ENCODE peak calls at places on chromosomes 13 and 19, in nine cellular contexts. L is astrocyte of the cerebellum; R is activated CD4-positive, alpha-beta T cell treated with anti-CD3 and anti-CD28 coated beads for 1 hour; C is neuronal stem cell; B is EL; Q is GDM1; D is left colon; E is endothelial cell; F is NCI-H2029 treated with DMSO at 0.1 percent for 48 hours. W is an unnamed sample.

GRCh38 chr19:12052057-12052570 is 647 bp downstream of the ZNF878 start:
- DNase-seq in L (no peak), R (no peak), C (no peak), B (peak; percentile 46), Q (no peak), D (no peak), E (no peak), F (no peak), W (no peak)

GRCh38 chr19:47445937-47446402 is 25.7 kb downstream of the SLC8A2 start:
- DNase-seq in L (no peak), R (peak; percentile 80), C (no peak), B (peak; percentile 32), Q (peak; percentile 62), D (peak; percentile 48), E (peak; percentile 62), F (peak; percentile 16), W (no peak)

GRCh38 chr13:23414682-23415081 is 18.8 kb downstream of the SACS start:
- DNase-seq in L (no peak), R (no peak), C (no peak), B (no peak), Q (no peak), D (no peak), E (no peak), F (no peak), W (no peak)

GRCh38 chr19:58381460-58382220 is 810 bp upstream of the ZNF837 start:
- DNase-seq in L (no peak), R (no peak), C (no peak), B (no peak), Q (no peak), D (no peak), E (no peak), F (no peak), W (no peak)

GRCh38 chr19:39166571-39167391 is 30.0 kb upstream of the NCCRP1 start:
- DNase-seq in L (no peak), R (no peak), C (no peak), B (no peak), Q (no peak), D (peak; percentile 88), E (no peak), F (peak; percentile 19), W (no peak)

GRCh38 chr19:12834418-12834943 is at the start of gene RTBDN:
- DNase-seq in L (no peak), R (no peak), C (no peak), B (peak; percentile 26), Q (no peak), D (no peak), E (no peak), F (peak; percentile 12), W (no peak)

GRCh38 chr13:79631260-79631659 is 150.3 kb downstream of the NDFIP2 start:
- DNase-seq in L (peak; percentile 70), R (no peak), C (no peak), B (peak; percentile 93), Q (no peak), D (no peak), E (no peak), F (no peak), W (no peak)

GRCh38 chr13:76635232-76636021 is 250.8 kb downstream of the KCTD12 start:
- DNase-seq in L (no peak), R (no peak), C (no peak), B (no peak), Q (no peak), D (no peak), E (no peak), F (no peak), W (no peak)

GRCh38 chr19:1001538-1002166 is 1.4 kb downstream of the GRIN3B start:
- DNase-seq in L (no peak), R (peak; percentile 60), C (peak; percentile 65), B (peak; percentile 37), Q (peak; percentile 31), D (no peak), E (peak; percentile 78), F (no peak), W (peak; percentile 98)

GRCh38 chr13:84927442-84928169 is 871.6 kb downstream of the SLITRK6 start:
- DNase-seq in L (no peak), R (no peak), C (no peak), B (no peak), Q (no peak), D (no peak), E (no peak), F (no peak), W (no peak)

GRCh38 chr13:112972867-112973576 is 4.0 kb downstream of the MCF2L start:
- DNase-seq in L (no peak), R (no peak), C (no peak), B (no peak), Q (no peak), D (no peak), E (no peak), F (no peak), W (no peak)

W was measured in HuH-7.5.